ENCODE peak calls at places on chromosomes 13 and 19, in seven cellular contexts. P, S, N, Q, F, R and W are unnamed samples.

GRCh38 chr13:76597868-76598267 is 288.3 kb downstream of the KCTD12 start:
- DNase-seq in F (no peak), N (no peak), R (no peak), Q (no peak), S (no peak), P (no peak), W (no peak)

GRCh38 chr13:24148414-24149305 is 11.9 kb upstream of the SPATA13 start:
- DNase-seq in P (no peak), N (no peak), Q (no peak), R (no peak), S (peak), F (no peak), W (peak)

GRCh38 chr13:29702912-29703351 is 107.4 kb upstream of the SLC7A1 start:
- DNase-seq in R (peak), N (no peak), P (peak), S (peak), F (peak), Q (no peak), W (peak)

GRCh38 chr13:114074671-114075315 is 57.6 kb downstream of the RASA3 start:
- DNase-seq in N (no peak), Q (no peak), R (peak), S (no peak), P (peak), F (peak), W (no peak)

GRCh38 chr19:11295665-11296245 is at the start of gene TSPAN16:
- DNase-seq in P (no peak), S (no peak), Q (no peak), R (no peak), N (no peak), F (no peak), W (no peak)

GRCh38 chr13:26299168-26299788 is 45.3 kb downstream of the CDK8 start:
- DNase-seq in F (no peak), S (peak), P (no peak), R (no peak), Q (no peak), N (no peak), W (no peak)

GRCh38 chr13:62293081-62293480 is 877.4 kb upstream of the PCDH20 start:
- DNase-seq in R (no peak), P (no peak), Q (no peak), N (no peak), F (no peak), S (no peak), W (peak)

GRCh38 chr19:50580970-50581636 is 12.9 kb upstream of the LRRC4B start:
- DNase-seq in Q (no peak), F (no peak), R (no peak), S (no peak), P (no peak), N (no peak), W (no peak)

GRCh38 chr19:44643605-44644390 is at the start of gene PVR:
- DNase-seq in R (peak), P (peak), F (peak), S (peak), N (no peak), Q (no peak), W (peak)

GRCh38 chr19:28045621-28046020 is 1167.3 kb downstream of the UQCRFS1 start:
- DNase-seq in P (no peak), Q (no peak), S (no peak), N (no peak), R (no peak), F (no peak), W (no peak)

GRCh38 chr19:8087876-8088275 is 35.3 kb downstream of the CCL25 start:
- DNase-seq in P (no peak), F (no peak), N (no peak), S (no peak), Q (no peak), R (no peak), W (no peak)

GRCh38 chr19:8086849-8087248 is 34.3 kb downstream of the CCL25 start:
- DNase-seq in S (no peak), F (no peak), N (no peak), R (no peak), Q (no peak), P (no peak), W (no peak)

GRCh38 chr19:8084152-8084551 is 31.6 kb downstream of the CCL25 start:
- DNase-seq in Q (no peak), R (no peak), F (no peak), N (no peak), S (no peak), P (no peak), W (no peak)

GRCh38 chr19:8083141-8083540 is 30.6 kb downstream of the CCL25 start:
- DNase-seq in R (no peak), F (no peak), S (no peak), P (no peak), N (no peak), Q (no peak), W (no peak)

DNA sequence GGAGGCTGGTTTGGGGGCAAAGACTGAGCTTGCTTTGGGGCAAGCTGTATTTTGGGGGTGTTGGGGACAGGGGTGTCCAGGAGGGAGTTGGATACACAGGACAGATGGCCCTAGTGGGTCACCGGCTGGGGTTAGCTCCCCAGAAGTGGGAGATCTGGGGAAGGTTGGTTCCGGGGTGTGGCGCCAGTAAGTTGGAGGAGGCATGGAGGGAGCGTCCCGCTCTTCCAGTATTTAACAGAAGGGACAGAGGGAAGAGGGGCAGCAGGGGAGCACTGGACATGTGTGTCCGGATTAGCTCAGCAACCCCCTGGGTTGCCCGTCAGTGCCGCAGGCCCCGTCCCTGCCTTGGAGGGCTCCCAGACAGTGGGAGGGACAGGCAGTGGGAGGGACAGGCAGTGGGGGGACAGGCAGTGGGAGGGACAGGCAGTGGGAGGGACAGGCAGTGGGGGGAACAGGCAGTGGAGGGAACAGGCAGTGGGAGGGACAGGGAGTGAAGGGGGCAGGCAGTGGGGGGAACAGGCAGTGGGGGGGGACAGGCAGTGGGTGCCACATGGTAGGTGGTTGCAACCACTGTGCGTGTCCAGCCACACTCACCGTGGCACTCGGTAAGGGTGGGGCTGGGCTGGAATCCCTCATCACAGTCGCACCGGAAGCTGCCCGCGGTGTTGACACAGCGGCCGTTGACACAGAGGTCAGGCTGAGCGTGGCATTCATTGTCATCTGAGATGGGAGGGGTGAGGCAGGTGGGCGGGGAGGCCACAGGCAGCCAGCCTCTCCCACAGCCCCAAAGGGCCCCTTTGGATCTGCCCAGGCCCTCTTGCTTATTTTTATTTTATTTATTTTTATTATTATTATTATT is 33.3 kb downstream of the CCL25 start:
- DNase-seq in F (no peak), Q (no peak), S (no peak), P (no peak), N (no peak), R (no peak), W (peak)
- H3K4me3 ChIP-seq in F (no peak), Q (no peak), S (no peak), P (no peak), N (no peak), R (no peak), W (peak)

DNA sequence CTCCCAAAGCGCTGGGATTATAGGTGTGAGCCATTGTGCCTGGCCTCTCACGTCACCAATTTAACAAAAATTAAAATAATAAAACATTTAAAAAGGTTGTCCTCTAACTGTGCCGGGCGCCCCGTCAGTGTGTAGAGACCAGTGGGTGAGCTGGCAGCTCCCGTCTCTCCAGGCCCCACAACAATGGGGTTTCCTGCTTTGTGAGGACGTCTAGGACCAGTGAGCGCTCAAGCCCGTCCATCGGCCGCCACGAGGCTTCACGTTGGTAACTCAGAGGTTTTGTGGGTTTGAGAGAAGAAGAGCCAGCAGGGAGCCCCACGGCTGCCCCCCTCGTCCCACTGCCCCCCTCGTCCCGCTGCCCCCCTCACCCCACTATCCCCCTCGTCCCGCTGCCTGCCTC is 4.7 kb downstream of the LSM7 start:
- DNase-seq in N (no peak), F (no peak), Q (no peak), P (no peak), R (no peak), S (no peak), W (no peak)
- H3K27ac ChIP-seq in N (no peak), F (no peak), Q (peak), P (no peak), R (no peak), S (no peak), W (no peak)

GRCh38 chr19:35123573-35123972 is 8.0 kb downstream of the FXYD3 start:
- DNase-seq in R (peak), Q (no peak), P (no peak), N (no peak), S (peak), F (peak), W (no peak)
- H3K4me3 ChIP-seq in R (peak), Q (no peak), P (no peak), N (peak), S (peak), F (peak), W (no peak)

DNA sequence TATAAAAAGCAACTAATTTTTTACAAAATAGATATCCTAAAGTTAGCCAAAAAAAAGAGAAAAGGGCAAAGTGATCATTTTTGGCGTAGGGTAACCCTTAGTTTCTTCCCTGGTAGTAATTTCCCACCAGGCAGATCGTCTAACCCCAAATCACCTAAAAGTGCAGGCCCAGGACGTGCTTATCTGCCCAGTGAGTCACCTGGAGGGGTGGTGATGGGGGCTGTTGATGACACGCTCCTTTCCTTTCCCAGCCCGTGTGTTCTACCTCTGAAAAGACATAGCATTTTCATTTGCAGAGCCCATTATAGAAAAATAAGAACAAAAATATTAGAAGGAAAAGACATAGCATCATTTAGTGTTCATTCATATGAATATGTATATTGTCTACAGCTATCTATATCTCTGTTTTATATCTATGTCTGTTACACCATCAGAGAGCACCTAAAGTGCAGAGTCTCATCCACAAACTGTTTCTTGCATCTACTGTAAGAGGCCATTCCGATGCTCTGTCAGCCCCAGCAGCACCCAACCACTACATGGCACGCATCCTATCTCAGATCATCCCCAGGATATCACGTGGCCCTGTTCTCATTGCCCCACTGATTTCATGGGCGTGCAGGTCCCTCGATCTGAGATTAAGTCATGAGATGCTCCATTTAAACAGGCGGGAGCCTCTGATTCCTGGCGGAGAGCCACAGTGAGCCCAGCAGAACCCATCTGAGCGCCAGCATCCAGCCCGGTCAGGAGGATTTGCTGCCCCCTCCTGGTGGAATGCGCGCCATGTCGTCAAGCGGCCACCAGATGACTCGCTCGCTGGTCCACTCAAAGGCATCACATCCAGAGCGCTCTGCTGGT is 8.5 kb upstream of the LILRB3 start:
- DNase-seq in S (peak), R (peak), Q (peak), F (peak), N (no peak), P (peak), W (peak)
- H3K27ac ChIP-seq in S (no peak), R (no peak), Q (no peak), F (no peak), N (no peak), P (no peak), W (no peak)